ENCODE peak calls at places on chromosomes 3 and 15, in five cellular contexts. One of them, this sample, is unnamed.

GRCh38 chr15:99213187-99213811 is 36.1 kb downstream of the TTC23 start:
- DNase-seq in right atrium auricular region: peak
- DNase-seq in body of pancreas: peak
- DNase-seq in fibroblast of mammary gland: peak
- DNase-seq in left ventricle myocardium inferior: peak
- DNase-seq in this sample: peak

GRCh38 chr3:60386311-60386710 is 864.9 kb downstream of the FHIT start:
- DNase-seq in right atrium auricular region: no peak
- DNase-seq in body of pancreas: no peak
- DNase-seq in left ventricle myocardium inferior: no peak
- DNase-seq in fibroblast of mammary gland: no peak
- DNase-seq in this sample: no peak

GRCh38 chr15:45606413-45606812 is 19.2 kb downstream of the BLOC1S6 start:
- DNase-seq in body of pancreas: no peak
- DNase-seq in right atrium auricular region: no peak
- DNase-seq in left ventricle myocardium inferior: no peak
- DNase-seq in fibroblast of mammary gland: peak
- DNase-seq in this sample: no peak

GRCh38 chr3:159787191-159787590 is 201.4 kb upstream of the IL12A start:
- DNase-seq in left ventricle myocardium inferior: no peak
- DNase-seq in body of pancreas: no peak
- DNase-seq in fibroblast of mammary gland: peak
- DNase-seq in right atrium auricular region: no peak
- DNase-seq in this sample: peak

GRCh38 chr3:136267235-136267634 is 17.1 kb downstream of the PCCB start:
- DNase-seq in fibroblast of mammary gland: no peak
- DNase-seq in body of pancreas: no peak
- DNase-seq in left ventricle myocardium inferior: no peak
- DNase-seq in right atrium auricular region: no peak
- DNase-seq in this sample: no peak

GRCh38 chr3:149579838-149580542 is 77.8 kb downstream of the WWTR1 start:
- DNase-seq in left ventricle myocardium inferior: no peak
- DNase-seq in fibroblast of mammary gland: peak
- DNase-seq in body of pancreas: no peak
- DNase-seq in right atrium auricular region: no peak
- DNase-seq in this sample: peak

GRCh38 chr15:77632760-77633133 is at the start of gene LINGO1:
- DNase-seq in fibroblast of mammary gland: peak
- DNase-seq in right atrium auricular region: no peak
- DNase-seq in body of pancreas: peak
- DNase-seq in left ventricle myocardium inferior: no peak
- DNase-seq in this sample: no peak

GRCh38 chr3:100709840-100710235 is 544 bp downstream of the TFG start:
- DNase-seq in fibroblast of mammary gland: peak
- DNase-seq in right atrium auricular region: no peak
- DNase-seq in body of pancreas: peak
- DNase-seq in left ventricle myocardium inferior: no peak
- DNase-seq in this sample: no peak

GRCh38 chr3:133472242-133472641 is 72.4 kb downstream of the BFSP2 start:
- DNase-seq in left ventricle myocardium inferior: no peak
- DNase-seq in right atrium auricular region: no peak
- DNase-seq in fibroblast of mammary gland: peak
- DNase-seq in body of pancreas: peak
- DNase-seq in this sample: no peak

GRCh38 chr3:45687828-45688193 is 1.4 kb upstream of the SACM1L start:
- DNase-seq in fibroblast of mammary gland: no peak
- DNase-seq in left ventricle myocardium inferior: no peak
- DNase-seq in body of pancreas: no peak
- DNase-seq in right atrium auricular region: no peak
- DNase-seq in this sample: no peak

GRCh38 chr15:33357845-33358244 is 47.1 kb downstream of the RYR3 start:
- DNase-seq in fibroblast of mammary gland: no peak
- DNase-seq in right atrium auricular region: no peak
- DNase-seq in body of pancreas: no peak
- DNase-seq in left ventricle myocardium inferior: no peak
- DNase-seq in this sample: no peak

GRCh38 chr3:132596816-132597433 is at the start of gene ACKR4:
- DNase-seq in right atrium auricular region: no peak
- DNase-seq in body of pancreas: no peak
- DNase-seq in left ventricle myocardium inferior: no peak
- DNase-seq in fibroblast of mammary gland: peak
- DNase-seq in this sample: peak

GRCh38 chr3:141812091-141812490 is 48.9 kb downstream of the GRK7 start:
- DNase-seq in body of pancreas: no peak
- DNase-seq in left ventricle myocardium inferior: no peak
- DNase-seq in fibroblast of mammary gland: no peak
- DNase-seq in right atrium auricular region: no peak
- DNase-seq in this sample: no peak

GRCh38 chr15:98069256-98069655 is 108.8 kb downstream of the ARRDC4 start:
- DNase-seq in right atrium auricular region: no peak
- DNase-seq in body of pancreas: no peak
- DNase-seq in left ventricle myocardium inferior: no peak
- DNase-seq in fibroblast of mammary gland: no peak
- DNase-seq in this sample: no peak

GRCh38 chr3:152405915-152406802 is 137.4 kb downstream of the MBNL1 start:
- DNase-seq in fibroblast of mammary gland: peak
- DNase-seq in right atrium auricular region: no peak
- DNase-seq in body of pancreas: no peak
- DNase-seq in left ventricle myocardium inferior: no peak
- DNase-seq in this sample: peak

GRCh38 chr15:58308742-58309355 is 122.9 kb upstream of the LIPC start:
- DNase-seq in fibroblast of mammary gland: no peak
- DNase-seq in right atrium auricular region: no peak
- DNase-seq in body of pancreas: no peak
- DNase-seq in left ventricle myocardium inferior: no peak
- DNase-seq in this sample: no peak

GRCh38 chr3:46463120-46463867 is 1.4 kb downstream of the LTF start:
- DNase-seq in left ventricle myocardium inferior: peak
- DNase-seq in fibroblast of mammary gland: no peak
- DNase-seq in body of pancreas: no peak
- DNase-seq in right atrium auricular region: peak
- DNase-seq in this sample: no peak

GRCh38 chr3:52633786-52634185 is 51.9 kb downstream of the PBRM1 start:
- DNase-seq in left ventricle myocardium inferior: no peak
- DNase-seq in right atrium auricular region: no peak
- DNase-seq in fibroblast of mammary gland: peak
- DNase-seq in body of pancreas: no peak
- DNase-seq in this sample: no peak

GRCh38 chr15:65342493-65342892 is 35.3 kb downstream of the IGDCC3 start:
- DNase-seq in right atrium auricular region: no peak
- DNase-seq in body of pancreas: no peak
- DNase-seq in fibroblast of mammary gland: no peak
- DNase-seq in left ventricle myocardium inferior: no peak
- DNase-seq in this sample: no peak

GRCh38 chr15:74630284-74631086 is 14.8 kb downstream of the CLK3 start:
- DNase-seq in fibroblast of mammary gland: no peak
- DNase-seq in left ventricle myocardium inferior: no peak
- DNase-seq in body of pancreas: no peak
- DNase-seq in right atrium auricular region: no peak
- DNase-seq in this sample: no peak

GRCh38 chr3:14542656-14543055 is 2.5 kb upstream of the GRIP2 start:
- DNase-seq in right atrium auricular region: no peak
- DNase-seq in left ventricle myocardium inferior: no peak
- DNase-seq in fibroblast of mammary gland: no peak
- DNase-seq in body of pancreas: no peak
- DNase-seq in this sample: no peak

GRCh38 chr3:70308760-70309159 is 3.7 kb downstream of the MDFIC2 start:
- DNase-seq in fibroblast of mammary gland: peak
- DNase-seq in body of pancreas: no peak
- DNase-seq in right atrium auricular region: no peak
- DNase-seq in left ventricle myocardium inferior: no peak
- DNase-seq in this sample: peak

GRCh38 chr15:70376929-70377691 is 279.4 kb upstream of the TLE3 start:
- DNase-seq in left ventricle myocardium inferior: peak
- DNase-seq in right atrium auricular region: peak
- DNase-seq in fibroblast of mammary gland: peak
- DNase-seq in body of pancreas: peak
- DNase-seq in this sample: peak

GRCh38 chr3:12660196-12660595 is 3.7 kb downstream of the RAF1 start:
- DNase-seq in right atrium auricular region: no peak
- DNase-seq in fibroblast of mammary gland: no peak
- DNase-seq in body of pancreas: no peak
- DNase-seq in left ventricle myocardium inferior: no peak
- DNase-seq in this sample: no peak

GRCh38 chr3:12662593-12663310 is 1.2 kb downstream of the RAF1 start:
- DNase-seq in left ventricle myocardium inferior: peak
- DNase-seq in right atrium auricular region: no peak
- DNase-seq in fibroblast of mammary gland: peak
- DNase-seq in body of pancreas: peak
- DNase-seq in this sample: peak

GRCh38 chr3:12661926-12662592 is 1.9 kb downstream of the RAF1 start:
- DNase-seq in left ventricle myocardium inferior: no peak
- DNase-seq in body of pancreas: no peak
- DNase-seq in right atrium auricular region: peak
- DNase-seq in fibroblast of mammary gland: no peak
- DNase-seq in this sample: no peak

GRCh38 chr3:12663311-12663935 is 494 bp downstream of the RAF1 start:
- DNase-seq in left ventricle myocardium inferior: peak
- DNase-seq in right atrium auricular region: no peak
- DNase-seq in fibroblast of mammary gland: no peak
- DNase-seq in body of pancreas: peak
- DNase-seq in this sample: no peak

GRCh38 chr3:12663936-12664908 is at the start of gene RAF1:
- DNase-seq in fibroblast of mammary gland: peak
- DNase-seq in right atrium auricular region: peak
- DNase-seq in body of pancreas: peak
- DNase-seq in left ventricle myocardium inferior: peak
- DNase-seq in this sample: peak
- TF ChIP-seq CTCF in fibroblast of mammary gland: no peak
- TF ChIP-seq CTCF in right atrium auricular region: no peak
- TF ChIP-seq CTCF in body of pancreas: no peak
- TF ChIP-seq CTCF in left ventricle myocardium inferior: no peak
- TF ChIP-seq CTCF in this sample: no peak

GRCh38 chr3:121152573-121152972 is 244.6 kb downstream of the STXBP5L start:
- DNase-seq in right atrium auricular region: no peak
- DNase-seq in fibroblast of mammary gland: peak
- DNase-seq in left ventricle myocardium inferior: no peak
- DNase-seq in body of pancreas: no peak
- DNase-seq in this sample: no peak
- H3K4me3 ChIP-seq in right atrium auricular region: no peak
- H3K4me3 ChIP-seq in fibroblast of mammary gland: no peak
- H3K4me3 ChIP-seq in left ventricle myocardium inferior: no peak
- H3K4me3 ChIP-seq in body of pancreas: no peak
- H3K4me3 ChIP-seq in this sample: no peak

DNA sequence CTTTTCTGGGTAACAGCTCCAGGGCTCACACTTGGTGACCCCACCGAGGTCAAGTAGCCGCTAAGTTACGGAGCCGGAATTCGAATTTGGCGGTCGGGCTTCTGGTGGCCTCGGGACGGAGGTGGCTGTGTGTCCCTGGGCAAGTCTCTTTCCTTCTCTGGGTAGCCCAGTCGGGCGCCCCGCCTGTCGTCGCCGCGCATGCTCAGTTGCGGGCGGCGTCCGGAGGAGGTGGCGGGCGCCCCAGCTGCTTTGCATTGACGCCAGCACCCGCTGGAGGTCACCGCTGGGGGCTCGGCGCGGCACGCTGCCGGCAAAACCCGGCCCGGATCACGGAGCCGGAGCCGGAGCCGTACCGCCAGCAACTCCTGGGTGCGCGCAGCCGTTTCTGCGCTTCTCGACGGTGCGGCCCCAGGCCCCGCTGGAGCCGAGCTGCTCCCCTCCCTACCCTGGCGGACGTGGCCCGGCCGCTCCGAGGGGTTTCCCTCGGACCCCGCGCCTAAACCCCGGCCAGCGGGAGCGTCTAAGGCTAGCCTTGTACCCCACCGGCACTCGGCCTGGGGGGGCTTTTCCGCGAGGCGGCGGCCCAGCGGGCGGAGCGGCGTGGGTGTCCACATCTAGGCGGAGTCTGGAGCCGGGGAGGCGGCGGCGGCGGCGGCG is 474 bp upstream of the PDE8A start:
- DNase-seq in right atrium auricular region: peak
- DNase-seq in left ventricle myocardium inferior: peak
- DNase-seq in fibroblast of mammary gland: peak
- DNase-seq in body of pancreas: peak
- DNase-seq in this sample: peak
- TF ChIP-seq CTCF in right atrium auricular region: no peak
- TF ChIP-seq CTCF in left ventricle myocardium inferior: peak
- TF ChIP-seq CTCF in fibroblast of mammary gland: no peak
- TF ChIP-seq CTCF in body of pancreas: no peak
- TF ChIP-seq CTCF in this sample: peak

GRCh38 chr15:88622605-88622975 is 1.4 kb downstream of the AEN start:
- DNase-seq in body of pancreas: no peak
- DNase-seq in left ventricle myocardium inferior: no peak
- DNase-seq in fibroblast of mammary gland: no peak
- DNase-seq in right atrium auricular region: no peak
- DNase-seq in this sample: no peak
- H3K4me3 ChIP-seq in body of pancreas: peak
- H3K4me3 ChIP-seq in left ventricle myocardium inferior: peak
- H3K4me3 ChIP-seq in fibroblast of mammary gland: peak
- H3K4me3 ChIP-seq in right atrium auricular region: peak
- H3K4me3 ChIP-seq in this sample: peak